ENCODE peak calls at places on chromosome 3, in nine cellular contexts. B is stimulated activated naive B cell treated with anti-CD40 and anti-IgM and Interleukin-4, amounts not matched to agents 10 μg/mL and 1 μg/mL and 100 μg/mL, for 72 hours; F is AG09309; R is KBM-7; Y is H7; C is KG1; K is stimulated activated CD8-positive, alpha-beta memory T cell treated with anti-CD3 and anti-CD28 coated beads, Interleukin-15, amount 100 ng/mL, for 24 hours; N is endodermal cell; G is keratinocyte. Q is an unnamed sample.

GRCh38 chr3:50138266-50139230 is 16.6 kb upstream of the SEMA3F start:
- DNase-seq in B (no peak), F (no peak), R (peak), Y (peak), C (peak), K (no peak), N (peak), G (no peak), Q (no peak)

GRCh38 chr3:184467171-184467570 is 87.3 kb downstream of the CHRD start:
- DNase-seq in B (no peak), F (no peak), R (no peak), Y (no peak), C (no peak), K (no peak), N (no peak), G (no peak), Q (no peak)

GRCh38 chr3:25442486-25442885 is 14.4 kb downstream of the RARB start:
- DNase-seq in B (no peak), F (no peak), R (no peak), Y (no peak), C (no peak), K (no peak), N (no peak), G (no peak), Q (no peak)

GRCh38 chr3:41247590-41247989 is 48.3 kb downstream of the CTNNB1 start:
- DNase-seq in B (no peak), F (no peak), R (no peak), Y (no peak), C (no peak), K (no peak), N (no peak), G (no peak), Q (no peak)

GRCh38 chr3:119589087-119589773 is 8.5 kb upstream of the PLA1A start:
- DNase-seq in B (no peak), F (no peak), R (no peak), Y (peak), C (no peak), K (no peak), N (peak), G (no peak), Q (no peak)

GRCh38 chr3:167453815-167454214 is 20.0 kb downstream of the SERPINI2 start:
- DNase-seq in B (no peak), F (no peak), R (no peak), Y (no peak), C (no peak), K (no peak), N (no peak), G (no peak), Q (no peak)

GRCh38 chr3:152258448-152259302 is 10.1 kb upstream of the MBNL1 start:
- DNase-seq in B (no peak), F (peak), R (peak), Y (no peak), C (no peak), K (no peak), N (no peak), G (no peak), Q (no peak)

GRCh38 chr3:29176501-29176900 is 104.4 kb upstream of the RBMS3 start:
- DNase-seq in B (no peak), F (no peak), R (no peak), Y (peak), C (no peak), K (no peak), N (peak), G (no peak), Q (no peak)

GRCh38 chr3:59101091-59101738 is 51.4 kb upstream of the CFAP20DC start:
- DNase-seq in B (no peak), F (peak), R (no peak), Y (no peak), C (no peak), K (no peak), N (no peak), G (peak), Q (no peak)

GRCh38 chr3:181410870-181411269 is 300.9 kb upstream of the SOX2 start:
- DNase-seq in B (no peak), F (no peak), R (no peak), Y (no peak), C (no peak), K (no peak), N (no peak), G (no peak), Q (no peak)

GRCh38 chr3:149377408-149378111 is at the start of gene TM4SF1:
- DNase-seq in B (no peak), F (peak), R (no peak), Y (peak), C (no peak), K (no peak), N (peak), G (no peak), Q (peak)

GRCh38 chr3:191237045-191237882 is 38.2 kb downstream of the OSTN start:
- DNase-seq in B (no peak), F (no peak), R (no peak), Y (no peak), C (no peak), K (no peak), N (no peak), G (no peak), Q (no peak)

GRCh38 chr3:158109295-158109803 is 540 bp upstream of the RSRC1 start:
- DNase-seq in B (no peak), F (no peak), R (no peak), Y (no peak), C (no peak), K (no peak), N (no peak), G (no peak), Q (peak)

GRCh38 chr3:9948586-9948985 is 3.6 kb downstream of the PRRT3 start:
- DNase-seq in B (no peak), F (no peak), R (no peak), Y (peak), C (no peak), K (no peak), N (peak), G (no peak), Q (no peak)

GRCh38 chr3:170054204-170054603 is 16.4 kb downstream of the GPR160 start:
- DNase-seq in B (no peak), F (no peak), R (peak), Y (no peak), C (no peak), K (no peak), N (no peak), G (no peak), Q (peak)

GRCh38 chr3:173893066-173893465 is 495.5 kb downstream of the NLGN1 start:
- DNase-seq in B (no peak), F (peak), R (no peak), Y (no peak), C (no peak), K (no peak), N (no peak), G (no peak), Q (peak)

GRCh38 chr3:87161486-87161885 is 65.6 kb upstream of the CHMP2B start:
- DNase-seq in B (no peak), F (no peak), R (no peak), Y (no peak), C (no peak), K (no peak), N (no peak), G (no peak), Q (no peak)

GRCh38 chr3:99118381-99118780 is 216.9 kb upstream of the DCBLD2 start:
- DNase-seq in B (no peak), F (no peak), R (no peak), Y (no peak), C (no peak), K (no peak), N (no peak), G (no peak), Q (no peak)

GRCh38 chr3:147699175-147699838 is 290.1 kb downstream of the ZIC1 start:
- DNase-seq in B (no peak), F (peak), R (no peak), Y (no peak), C (no peak), K (no peak), N (no peak), G (no peak), Q (no peak)

GRCh38 chr3:151931171-151931570 is 57.7 kb downstream of the SUCNR1 start:
- DNase-seq in B (no peak), F (no peak), R (no peak), Y (no peak), C (no peak), K (no peak), N (no peak), G (no peak), Q (no peak)

GRCh38 chr3:192731233-192731632 is 3.9 kb upstream of the FGF12 start:
- DNase-seq in B (no peak), F (no peak), R (no peak), Y (no peak), C (no peak), K (no peak), N (no peak), G (no peak), Q (no peak)

GRCh38 chr3:30428251-30428650 is 178.2 kb upstream of the TGFBR2 start:
- DNase-seq in B (no peak), F (no peak), R (no peak), Y (no peak), C (no peak), K (no peak), N (no peak), G (no peak), Q (peak)

GRCh38 chr3:27720899-27721716 is 1.0 kb downstream of the EOMES start:
- DNase-seq in B (no peak), F (no peak), R (peak), Y (peak), C (no peak), K (no peak), N (peak), G (no peak), Q (no peak)

GRCh38 chr3:24101676-24102168 is 156.6 kb downstream of the NR1D2 start:
- DNase-seq in B (no peak), F (no peak), R (no peak), Y (no peak), C (no peak), K (no peak), N (no peak), G (peak), Q (no peak)

GRCh38 chr3:122668930-122669730 is 11.5 kb upstream of the PARP14 start:
- DNase-seq in B (no peak), F (peak), R (no peak), Y (no peak), C (no peak), K (no peak), N (no peak), G (no peak), Q (peak)

GRCh38 chr3:23324745-23325144 is 121.6 kb downstream of the UBE2E2 start:
- DNase-seq in B (no peak), F (peak), R (peak), Y (no peak), C (no peak), K (no peak), N (no peak), G (no peak), Q (peak)

GRCh38 chr3:182698078-182698477 is 95.2 kb upstream of the ATP11B start:
- DNase-seq in B (no peak), F (no peak), R (no peak), Y (no peak), C (no peak), K (no peak), N (no peak), G (no peak), Q (no peak)

GRCh38 chr3:197219627-197220026 is 78.8 kb downstream of the DLG1 start:
- DNase-seq in B (no peak), F (no peak), R (no peak), Y (no peak), C (no peak), K (no peak), N (no peak), G (no peak), Q (no peak)

GRCh38 chr3:176978441-176978840 is 218.8 kb downstream of the TBL1XR1 start:
- DNase-seq in B (no peak), F (no peak), R (no peak), Y (no peak), C (no peak), K (no peak), N (no peak), G (no peak), Q (no peak)

GRCh38 chr3:10242182-10243065 is 5.8 kb upstream of the TATDN2 start:
- DNase-seq in B (no peak), F (no peak), R (peak), Y (no peak), C (peak), K (peak), N (no peak), G (no peak), Q (peak)

GRCh38 chr3:21893250-21893649 is 142.2 kb upstream of the ZNF385D start:
- DNase-seq in B (no peak), F (peak), R (no peak), Y (no peak), C (no peak), K (no peak), N (no peak), G (no peak), Q (no peak)

Q was measured in ACHN.